ENCODE peak calls at places on chromosomes 13 and 19, in six cellular contexts. One of them, this sample, is unnamed.

GRCh38 chr19:38888876-38889275 is 10.5 kb downstream of the SIRT2 start:
- DNase-seq in H1: no peak
- DNase-seq in HepG2: no peak
- DNase-seq in SK-N-SH: no peak
- DNase-seq in HCT116: no peak
- DNase-seq in GM12878: no peak
- DNase-seq in this sample: no peak

GRCh38 chr13:33678084-33678483 is 139.9 kb upstream of the RFC3 start:
- DNase-seq in HepG2: no peak
- DNase-seq in HCT116: no peak
- DNase-seq in GM12878: no peak
- DNase-seq in H1: no peak
- DNase-seq in SK-N-SH: no peak
- DNase-seq in this sample: no peak

GRCh38 chr19:2123682-2124387 is 27.1 kb downstream of the IZUMO4 start:
- DNase-seq in HCT116: no peak
- DNase-seq in HepG2: no peak
- DNase-seq in H1: peak
- DNase-seq in SK-N-SH: no peak
- DNase-seq in GM12878: no peak
- DNase-seq in this sample: no peak

GRCh38 chr13:66171821-66172220 is 1058.3 kb downstream of the PCDH9 start:
- DNase-seq in GM12878: no peak
- DNase-seq in HCT116: no peak
- DNase-seq in SK-N-SH: peak
- DNase-seq in HepG2: no peak
- DNase-seq in H1: no peak
- DNase-seq in this sample: no peak

GRCh38 chr19:13794388-13794751 is 873 bp upstream of the ZSWIM4 start:
- DNase-seq in H1: no peak
- DNase-seq in GM12878: no peak
- DNase-seq in HepG2: no peak
- DNase-seq in HCT116: no peak
- DNase-seq in SK-N-SH: no peak
- DNase-seq in this sample: no peak

GRCh38 chr13:112943309-112944125 is 25.5 kb upstream of the MCF2L start:
- DNase-seq in GM12878: no peak
- DNase-seq in HCT116: no peak
- DNase-seq in HepG2: no peak
- DNase-seq in SK-N-SH: peak
- DNase-seq in H1: peak
- DNase-seq in this sample: peak

GRCh38 chr13:46168341-46168740 is 13.6 kb downstream of the LCP1 start:
- DNase-seq in SK-N-SH: no peak
- DNase-seq in HCT116: no peak
- DNase-seq in GM12878: no peak
- DNase-seq in HepG2: no peak
- DNase-seq in H1: no peak
- DNase-seq in this sample: no peak

GRCh38 chr13:26914624-26915023 is 154.0 kb upstream of the GPR12 start:
- DNase-seq in SK-N-SH: no peak
- DNase-seq in GM12878: peak
- DNase-seq in HepG2: no peak
- DNase-seq in HCT116: peak
- DNase-seq in H1: no peak
- DNase-seq in this sample: no peak

GRCh38 chr13:28035146-28035782 is 46.8 kb upstream of the URAD start:
- DNase-seq in HepG2: no peak
- DNase-seq in HCT116: peak
- DNase-seq in H1: no peak
- DNase-seq in SK-N-SH: no peak
- DNase-seq in GM12878: no peak
- DNase-seq in this sample: no peak

GRCh38 chr19:8050274-8051096 is 2.1 kb upstream of the CCL25 start:
- DNase-seq in GM12878: peak
- DNase-seq in SK-N-SH: peak
- DNase-seq in HepG2: peak
- DNase-seq in H1: peak
- DNase-seq in HCT116: peak
- DNase-seq in this sample: no peak

GRCh38 chr13:95588721-95589120 is 36.2 kb downstream of the CLDN10 start:
- DNase-seq in SK-N-SH: no peak
- DNase-seq in HepG2: no peak
- DNase-seq in HCT116: no peak
- DNase-seq in H1: no peak
- DNase-seq in GM12878: no peak
- DNase-seq in this sample: no peak

GRCh38 chr13:43558312-43558711 is 228.5 kb downstream of the ENOX1 start:
- DNase-seq in SK-N-SH: no peak
- DNase-seq in GM12878: no peak
- DNase-seq in H1: no peak
- DNase-seq in HepG2: no peak
- DNase-seq in HCT116: no peak
- DNase-seq in this sample: no peak

GRCh38 chr19:28465317-28466086 is 747.4 kb downstream of the UQCRFS1 start:
- DNase-seq in H1: no peak
- DNase-seq in SK-N-SH: no peak
- DNase-seq in GM12878: no peak
- DNase-seq in HepG2: no peak
- DNase-seq in HCT116: no peak
- DNase-seq in this sample: no peak

GRCh38 chr19:12774588-12775555 is at the start of gene HOOK2:
- DNase-seq in HepG2: no peak
- DNase-seq in H1: peak
- DNase-seq in SK-N-SH: no peak
- DNase-seq in HCT116: peak
- DNase-seq in GM12878: no peak
- DNase-seq in this sample: peak

GRCh38 chr13:27022571-27023311 is 148.9 kb downstream of the USP12 start:
- DNase-seq in SK-N-SH: no peak
- DNase-seq in HCT116: no peak
- DNase-seq in GM12878: no peak
- DNase-seq in H1: no peak
- DNase-seq in HepG2: peak
- DNase-seq in this sample: no peak

DNA sequence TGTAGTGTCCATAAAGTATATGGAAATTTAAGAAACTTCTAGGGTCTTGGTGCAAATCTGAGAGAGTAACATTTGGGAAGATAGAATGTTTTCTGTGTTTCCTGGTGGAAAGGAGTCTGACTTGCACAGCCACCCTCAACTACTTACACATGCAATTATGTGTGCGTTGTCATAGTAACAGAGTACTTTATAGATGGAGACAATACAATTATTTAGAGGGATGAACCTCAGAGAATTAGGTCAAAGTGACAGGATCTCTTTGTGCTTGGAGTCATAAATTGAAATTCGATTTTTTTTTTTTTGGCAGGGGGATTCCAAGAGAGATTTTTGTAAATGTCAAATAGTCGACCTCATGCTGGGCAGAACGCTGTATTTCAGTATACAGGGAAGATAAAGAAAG is 774 bp upstream of the SLC10A2 start:
- DNase-seq in HCT116: no peak
- DNase-seq in GM12878: no peak
- DNase-seq in HepG2: no peak
- DNase-seq in H1: no peak
- DNase-seq in SK-N-SH: peak
- DNase-seq in this sample: no peak
- TF ChIP-seq JUND in HCT116: no peak
- TF ChIP-seq JUND in GM12878: no peak
- TF ChIP-seq JUND in HepG2: no peak
- TF ChIP-seq JUND in H1: no peak
- TF ChIP-seq JUND in SK-N-SH: no peak
- TF ChIP-seq JUND in this sample: no peak

DNA sequence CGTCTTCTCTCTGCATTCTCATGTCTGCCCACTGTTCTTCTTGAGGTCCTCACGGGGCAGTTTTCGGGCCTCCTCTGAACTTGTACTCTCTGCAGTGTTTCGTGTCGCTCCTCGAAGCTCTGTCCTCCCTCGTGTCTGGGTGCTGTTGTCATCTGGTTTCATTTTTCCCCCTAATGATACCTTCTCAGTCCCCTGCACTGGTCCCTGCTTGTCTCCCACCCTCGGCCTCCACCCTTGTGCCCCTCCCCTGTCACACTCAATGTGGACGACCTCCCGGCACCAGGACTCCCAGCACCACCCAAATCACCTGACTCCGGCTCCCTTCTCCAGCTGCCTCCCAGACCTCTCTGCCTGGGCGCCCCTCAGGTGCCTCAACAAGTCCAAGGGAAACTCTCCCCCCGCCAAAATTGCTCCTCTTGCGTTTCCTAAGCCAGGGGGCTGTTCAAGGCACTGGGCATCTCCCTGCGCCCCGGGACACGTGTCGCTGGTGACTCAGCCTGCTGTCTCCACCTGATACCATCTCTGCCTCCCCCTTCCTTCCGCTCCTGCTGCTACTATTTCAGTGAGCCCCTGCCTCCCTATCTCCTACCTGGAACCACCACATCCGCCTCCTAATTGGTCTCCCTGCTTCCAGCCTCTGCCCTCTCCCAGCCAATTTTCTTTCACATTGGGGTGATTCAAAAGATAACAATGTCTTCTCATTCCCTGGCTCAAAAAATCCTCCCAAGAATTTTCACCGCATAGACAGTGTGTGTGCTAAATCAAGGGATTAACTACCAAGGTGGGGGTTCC is 49.5 kb downstream of the RFX2 start:
- DNase-seq in GM12878: no peak
- DNase-seq in H1: no peak
- DNase-seq in HepG2: no peak
- DNase-seq in HCT116: no peak
- DNase-seq in SK-N-SH: peak
- DNase-seq in this sample: no peak
- TF ChIP-seq JUND in GM12878: no peak
- TF ChIP-seq JUND in H1: no peak
- TF ChIP-seq JUND in HepG2: no peak
- TF ChIP-seq JUND in HCT116: no peak
- TF ChIP-seq JUND in SK-N-SH: peak
- TF ChIP-seq JUND in this sample: no peak

DNA sequence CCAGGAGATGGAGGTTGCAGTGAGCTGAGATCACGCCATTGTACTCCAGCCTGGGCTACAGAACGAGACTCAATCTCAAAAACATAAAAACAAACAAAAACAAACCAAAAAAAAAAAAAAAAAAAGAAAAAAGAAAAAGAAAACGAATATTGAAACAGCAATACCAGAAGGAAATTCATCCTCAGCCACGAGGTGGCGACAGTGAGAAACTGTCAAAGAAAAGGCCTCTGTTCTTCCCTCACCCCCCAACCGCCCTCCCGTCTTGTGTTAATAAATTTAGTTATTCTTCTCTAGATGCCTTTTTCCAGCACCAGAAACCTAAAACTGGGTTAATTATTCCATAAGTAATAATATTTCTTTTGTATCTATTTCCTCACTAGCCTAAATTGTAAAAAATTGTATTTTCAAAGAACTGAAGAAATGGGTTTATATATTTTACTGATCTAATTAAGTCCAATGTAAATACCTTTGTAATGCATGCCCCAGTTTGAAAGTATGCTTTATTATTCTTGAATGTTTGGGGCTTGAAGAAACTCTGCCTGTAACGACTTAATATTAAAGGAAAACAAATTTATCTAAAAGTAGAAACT is 38.6 kb downstream of the LIG4 start:
- DNase-seq in H1: peak
- DNase-seq in HepG2: peak
- DNase-seq in HCT116: peak
- DNase-seq in SK-N-SH: peak
- DNase-seq in GM12878: no peak
- DNase-seq in this sample: no peak
- TF ChIP-seq JUND in H1: no peak
- TF ChIP-seq JUND in HepG2: no peak
- TF ChIP-seq JUND in HCT116: no peak
- TF ChIP-seq JUND in SK-N-SH: no peak
- TF ChIP-seq JUND in GM12878: no peak
- TF ChIP-seq JUND in this sample: no peak

GRCh38 chr19:18470153-18470552 is 32.2 kb upstream of the ISYNA1 start:
- DNase-seq in H1: peak
- DNase-seq in SK-N-SH: peak
- DNase-seq in HepG2: peak
- DNase-seq in HCT116: no peak
- DNase-seq in GM12878: no peak
- DNase-seq in this sample: no peak
- TF ChIP-seq JUND in H1: no peak
- TF ChIP-seq JUND in SK-N-SH: no peak
- TF ChIP-seq JUND in HepG2: no peak
- TF ChIP-seq JUND in HCT116: no peak
- TF ChIP-seq JUND in GM12878: no peak
- TF ChIP-seq JUND in this sample: no peak

GRCh38 chr19:45767410-45767880 is 1.6 kb downstream of the SIX5 start:
- DNase-seq in GM12878: no peak
- DNase-seq in SK-N-SH: no peak
- DNase-seq in HCT116: no peak
- DNase-seq in HepG2: peak
- DNase-seq in H1: no peak
- DNase-seq in this sample: peak
- TF ChIP-seq JUND in GM12878: no peak
- TF ChIP-seq JUND in SK-N-SH: no peak
- TF ChIP-seq JUND in HCT116: no peak
- TF ChIP-seq JUND in HepG2: no peak
- TF ChIP-seq JUND in H1: no peak
- TF ChIP-seq JUND in this sample: no peak

DNA sequence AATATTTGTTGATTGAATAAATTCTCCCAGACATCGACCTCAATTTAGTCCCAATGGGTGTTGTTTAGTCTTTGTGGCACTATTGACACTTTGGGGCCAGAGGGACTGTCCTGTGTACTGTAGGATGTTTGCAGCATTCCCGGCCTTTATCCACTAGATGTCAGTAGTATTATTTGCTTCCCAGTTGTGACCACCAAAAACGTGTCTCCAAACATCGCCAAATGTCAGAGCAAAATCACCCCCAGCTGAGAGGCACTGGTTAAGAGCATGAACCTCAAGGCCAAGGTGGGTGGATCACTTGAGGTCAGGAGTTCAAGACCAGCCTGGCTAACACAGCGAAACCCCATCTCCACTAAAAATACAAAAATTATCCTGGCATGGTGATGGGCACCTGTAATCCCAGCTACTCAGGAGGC is 15.4 kb downstream of the NLRP12 start:
- DNase-seq in H1: no peak
- DNase-seq in HepG2: peak
- DNase-seq in SK-N-SH: peak
- DNase-seq in HCT116: peak
- DNase-seq in GM12878: no peak
- DNase-seq in this sample: no peak
- TF ChIP-seq JUND in H1: no peak
- TF ChIP-seq JUND in HepG2: no peak
- TF ChIP-seq JUND in SK-N-SH: no peak
- TF ChIP-seq JUND in HCT116: no peak
- TF ChIP-seq JUND in GM12878: no peak
- TF ChIP-seq JUND in this sample: no peak